ENCODE peak calls at places on chromosomes 7 and 10, in four cellular contexts. B is K562, K is A549, A is H1. C is an unnamed sample.

GRCh38 chr7:11833431-11833830 is 1.4 kb upstream of the THSD7A start:
- DNase-seq in B (no peak), K (no peak), A (no peak), C (no peak)

GRCh38 chr10:71712572-71713134 is 6.9 kb downstream of the C10orf105 start:
- DNase-seq in B (peak), K (no peak), A (no peak), C (no peak)

GRCh38 chr7:150420987-150421674 is 29.3 kb upstream of the GIMAP8 start:
- DNase-seq in B (peak), K (peak), A (peak), C (peak)

GRCh38 chr7:75575488-75576112 is 83.5 kb downstream of the SPDYE5 start:
- DNase-seq in B (no peak), K (no peak), A (no peak), C (no peak)

GRCh38 chr10:17687117-17687831 is 43.3 kb downstream of the STAM start:
- DNase-seq in B (no peak), K (no peak), A (no peak), C (no peak)

GRCh38 chr10:75428434-75429158 is 2.8 kb upstream of the LRMDA start:
- DNase-seq in B (no peak), K (peak), A (no peak), C (no peak)

GRCh38 chr7:101718747-101719260 is 89.7 kb upstream of the MYL10 start:
- DNase-seq in B (no peak), K (no peak), A (no peak), C (no peak)

GRCh38 chr7:94556028-94556427 is 46.4 kb downstream of the CASD1 start:
- DNase-seq in B (no peak), K (no peak), A (no peak), C (no peak)

GRCh38 chr7:134114992-134115391 is 12.1 kb upstream of the LRGUK start:
- DNase-seq in B (no peak), K (no peak), A (no peak), C (no peak)

GRCh38 chr7:114508096-114508495 is 93.5 kb downstream of the FOXP2 start:
- DNase-seq in B (no peak), K (no peak), A (no peak), C (no peak)

GRCh38 chr7:1666779-1667565 is 3.1 kb upstream of the ELFN1 start:
- DNase-seq in B (no peak), K (peak), A (peak), C (no peak)

GRCh38 chr7:1663857-1664651 is 6.0 kb upstream of the ELFN1 start:
- DNase-seq in B (no peak), K (no peak), A (peak), C (no peak)

GRCh38 chr7:1664711-1665591 is 5.1 kb upstream of the ELFN1 start:
- DNase-seq in B (peak), K (peak), A (peak), C (peak)

GRCh38 chr7:1666251-1666778 is 3.8 kb upstream of the ELFN1 start:
- DNase-seq in B (no peak), K (peak), A (peak), C (no peak)

GRCh38 chr7:1665721-1666250 is 4.3 kb upstream of the ELFN1 start:
- DNase-seq in B (peak), K (peak), A (peak), C (no peak)
- TF ChIP-seq PHF8 in B (no peak), K (no peak), A (no peak), C (no peak)

GRCh38 chr10:6103591-6103990 is 14.8 kb downstream of the RBM17 start:
- DNase-seq in B (no peak), K (no peak), A (no peak), C (no peak)
- TF ChIP-seq PHF8 in B (no peak), K (no peak), A (no peak), C (no peak)

DNA sequence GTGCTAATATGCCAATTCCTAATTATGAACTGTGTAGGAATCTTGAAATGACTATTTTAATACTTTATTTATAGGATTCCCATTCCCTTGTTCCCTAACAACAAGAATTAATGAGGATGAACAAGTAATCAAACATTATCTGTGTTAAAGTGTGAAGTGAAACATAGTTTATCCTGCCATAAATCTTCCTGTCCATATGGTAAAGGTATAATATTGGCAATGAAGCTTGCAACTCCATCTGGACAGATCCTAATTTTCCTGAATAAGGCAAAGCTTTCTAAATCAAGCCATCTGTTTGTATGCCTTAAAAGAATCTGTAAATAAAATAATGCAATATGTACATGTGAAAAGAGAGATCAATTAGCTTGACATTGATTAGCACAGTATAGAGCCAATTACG is 529.0 kb downstream of the ANKRD7 start:
- DNase-seq in B (no peak), K (no peak), A (no peak), C (no peak)
- TF ChIP-seq PHF8 in B (no peak), K (no peak), A (no peak), C (no peak)

GRCh38 chr10:1418031-1418550 is 319.2 kb downstream of the ADARB2 start:
- DNase-seq in B (no peak), K (no peak), A (no peak), C (no peak)
- TF ChIP-seq PHF8 in B (no peak), K (no peak), A (no peak), C (no peak)

GRCh38 chr7:85039196-85039923 is 147.5 kb downstream of the SEMA3D start:
- DNase-seq in B (no peak), K (no peak), A (no peak), C (no peak)

GRCh38 chr7:85038466-85038865 is 148.4 kb downstream of the SEMA3D start:
- DNase-seq in B (no peak), K (no peak), A (no peak), C (no peak)

GRCh38 chr7:85046512-85046911 is 140.3 kb downstream of the SEMA3D start:
- DNase-seq in B (no peak), K (no peak), A (no peak), C (no peak)

GRCh38 chr7:85041599-85042216 is 145.1 kb downstream of the SEMA3D start:
- DNase-seq in B (peak), K (peak), A (peak), C (peak)
- TF ChIP-seq PHF8 in B (no peak), K (no peak), A (no peak), C (no peak)

GRCh38 chr7:106635411-106635810 is 25.5 kb downstream of the CCDC71L start:
- DNase-seq in B (no peak), K (no peak), A (no peak), C (no peak)
- TF ChIP-seq PHF8 in B (no peak), K (no peak), A (no peak), C (no peak)

DNA sequence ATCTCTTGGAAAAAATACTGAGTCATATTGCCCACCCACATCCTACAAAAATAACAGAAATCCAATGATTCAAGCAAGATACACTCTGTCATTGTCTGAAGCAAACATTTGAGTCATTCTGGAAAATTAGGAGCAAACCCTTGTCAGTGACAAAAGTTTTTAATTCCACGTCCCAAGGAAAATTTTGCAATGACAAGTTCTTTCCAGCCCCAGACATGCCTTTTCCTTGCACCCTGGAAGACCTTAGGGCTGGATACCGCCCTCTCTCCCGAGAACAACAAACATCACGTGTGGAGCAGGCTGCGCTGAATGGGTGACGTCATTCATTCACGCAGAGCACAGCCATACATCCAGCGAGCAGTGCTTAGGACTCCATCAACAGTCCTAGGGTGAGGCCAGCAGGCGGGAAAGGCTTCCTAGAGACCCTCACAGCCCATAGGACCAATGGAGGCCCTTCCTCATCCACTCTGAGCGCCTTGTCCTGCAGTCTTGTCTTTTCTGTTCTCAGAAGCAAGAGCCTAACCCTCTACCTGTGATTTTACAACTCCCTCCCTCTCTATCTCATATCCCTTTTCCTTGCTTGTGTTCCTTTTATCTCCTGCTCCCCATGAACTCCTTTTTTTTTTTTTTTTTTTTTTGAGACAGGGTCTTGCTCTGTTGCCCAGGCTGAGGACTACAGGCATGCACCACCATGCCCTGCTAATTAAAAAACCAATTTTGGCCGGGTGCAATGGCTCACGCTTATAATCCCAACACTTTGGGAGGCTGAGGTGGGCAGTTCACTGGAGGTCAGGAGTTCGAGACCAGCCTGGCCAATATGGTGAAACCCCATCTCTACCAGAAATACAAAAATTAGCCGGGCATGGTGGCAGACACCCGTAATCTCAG is 23.6 kb upstream of the KDM7A start:
- DNase-seq in B (peak), K (peak), A (no peak), C (peak)
- TF ChIP-seq PHF8 in B (no peak), K (no peak), A (no peak), C (no peak)

C was measured in HepG2.